ENCODE peak calls at places on chromosomes 13 and 19, in five cellular contexts. P is heart right ventricle, Q is mucosa of descending colon, F is astrocyte of the spinal cord, L is ovary. Z is an unnamed sample.

GRCh38 chr13:79402679-79403078 is 3.4 kb downstream of the RBM26 start:
- DNase-seq in L (no peak), F (no peak), P (no peak), Q (no peak), Z (no peak)

GRCh38 chr13:24249586-24249985 is 59.8 kb upstream of the C1QTNF9 start:
- DNase-seq in P (no peak), Q (no peak), L (no peak), F (no peak), Z (no peak)

GRCh38 chr19:35332817-35333216 is 3.8 kb downstream of the CD22 start:
- DNase-seq in P (no peak), L (no peak), F (no peak), Q (no peak), Z (no peak)

GRCh38 chr13:62320129-62320724 is 904.6 kb upstream of the PCDH20 start:
- DNase-seq in L (no peak), P (no peak), F (peak; percentile 65), Q (no peak), Z (peak; percentile 16)

GRCh38 chr13:114145256-114145655 is 12.8 kb upstream of the RASA3 start:
- DNase-seq in Q (no peak), L (no peak), F (no peak), P (no peak), Z (no peak)

GRCh38 chr13:34577051-34577450 is 365.0 kb upstream of the NBEA start:
- DNase-seq in L (no peak), F (peak; percentile 30), P (no peak), Q (no peak), Z (no peak)

GRCh38 chr13:45068036-45069001 is 52.0 kb upstream of the GTF2F2 start:
- DNase-seq in F (no peak), Q (no peak), P (no peak), L (no peak), Z (no peak)

GRCh38 chr13:20526664-20527063 is 1.0 kb upstream of the CRYL1 start:
- DNase-seq in L (no peak), Q (peak; percentile 25), F (peak; percentile 29), P (no peak), Z (no peak)

GRCh38 chr19:42176649-42176989 is 40.9 kb downstream of the DEDD2 start:
- DNase-seq in F (no peak), L (no peak), Q (no peak), P (no peak), Z (no peak)

GRCh38 chr13:114107686-114108081 is 24.7 kb downstream of the RASA3 start:
- DNase-seq in F (peak; percentile 84), P (no peak), L (peak; percentile 9), Q (peak; percentile 21), Z (no peak)

DNA sequence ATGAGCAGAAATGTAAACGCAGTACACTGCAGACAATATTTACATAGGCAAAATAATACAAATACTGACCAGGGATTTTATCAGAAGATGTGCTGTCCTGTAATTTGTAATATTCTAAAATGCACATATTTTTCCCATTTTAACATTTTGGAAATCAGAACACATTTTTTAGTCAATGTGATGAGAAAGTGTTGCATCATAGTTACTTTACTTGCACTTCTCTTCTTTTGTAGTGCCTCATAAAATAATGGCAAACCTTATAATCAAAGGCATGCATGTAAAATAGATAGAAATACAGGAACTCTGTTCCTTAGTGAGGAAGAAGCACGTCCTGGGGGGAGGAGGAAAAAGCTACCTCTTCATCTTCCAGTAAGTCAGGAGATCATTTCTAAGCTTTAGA is 46.2 kb upstream of the KATNAL1 start:
- DNase-seq in L (no peak), P (no peak), F (no peak), Q (no peak), Z (no peak)
- H3K4me3 ChIP-seq in L (no peak overlapping the region), P (no peak overlapping the region), F (no peak overlapping the region), Q (no peak overlapping the region), Z (no peak overlapping the region)

GRCh38 chr19:39544201-39544903 is 4.4 kb upstream of the EID2 start:
- DNase-seq in Q (no peak), F (no peak), L (no peak), P (no peak), Z (no peak)

GRCh38 chr19:39550197-39550596 is 10.2 kb upstream of the EID2 start:
- DNase-seq in Q (no peak), L (no peak), F (no peak), P (no peak), Z (no peak)

GRCh38 chr19:39543477-39543857 is 3.5 kb upstream of the EID2 start:
- DNase-seq in P (no peak), Q (no peak), L (no peak), F (no peak), Z (no peak)

GRCh38 chr19:39544920-39545319 is 5.0 kb upstream of the EID2 start:
- DNase-seq in P (no peak), F (no peak), L (no peak), Q (no peak), Z (no peak)

DNA sequence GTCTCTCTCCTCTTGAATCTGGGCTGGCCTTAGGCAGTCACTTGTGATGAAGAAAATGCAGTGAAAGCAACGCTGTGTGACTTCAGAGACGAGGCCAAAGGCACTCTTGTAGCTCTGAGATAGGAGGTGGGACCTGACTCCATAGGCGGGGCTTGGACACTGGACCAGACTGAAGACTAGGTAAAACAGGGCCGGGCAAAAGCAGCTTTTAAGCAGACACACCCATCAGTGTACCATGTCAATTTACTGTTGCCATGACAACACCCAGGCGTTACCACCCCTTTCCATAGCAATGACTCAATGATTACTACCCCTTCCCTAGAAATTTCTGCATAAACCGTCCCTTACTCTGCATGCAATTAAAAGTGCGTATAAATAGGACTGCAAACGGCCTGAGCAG is 6.6 kb upstream of the EID2 start:
- DNase-seq in L (no peak), F (no peak), P (no peak), Q (no peak), Z (no peak)
- H3K4me3 ChIP-seq in L (no peak overlapping the region), F (no peak overlapping the region), P (no peak overlapping the region), Q (no peak overlapping the region), Z (no peak overlapping the region)

DNA sequence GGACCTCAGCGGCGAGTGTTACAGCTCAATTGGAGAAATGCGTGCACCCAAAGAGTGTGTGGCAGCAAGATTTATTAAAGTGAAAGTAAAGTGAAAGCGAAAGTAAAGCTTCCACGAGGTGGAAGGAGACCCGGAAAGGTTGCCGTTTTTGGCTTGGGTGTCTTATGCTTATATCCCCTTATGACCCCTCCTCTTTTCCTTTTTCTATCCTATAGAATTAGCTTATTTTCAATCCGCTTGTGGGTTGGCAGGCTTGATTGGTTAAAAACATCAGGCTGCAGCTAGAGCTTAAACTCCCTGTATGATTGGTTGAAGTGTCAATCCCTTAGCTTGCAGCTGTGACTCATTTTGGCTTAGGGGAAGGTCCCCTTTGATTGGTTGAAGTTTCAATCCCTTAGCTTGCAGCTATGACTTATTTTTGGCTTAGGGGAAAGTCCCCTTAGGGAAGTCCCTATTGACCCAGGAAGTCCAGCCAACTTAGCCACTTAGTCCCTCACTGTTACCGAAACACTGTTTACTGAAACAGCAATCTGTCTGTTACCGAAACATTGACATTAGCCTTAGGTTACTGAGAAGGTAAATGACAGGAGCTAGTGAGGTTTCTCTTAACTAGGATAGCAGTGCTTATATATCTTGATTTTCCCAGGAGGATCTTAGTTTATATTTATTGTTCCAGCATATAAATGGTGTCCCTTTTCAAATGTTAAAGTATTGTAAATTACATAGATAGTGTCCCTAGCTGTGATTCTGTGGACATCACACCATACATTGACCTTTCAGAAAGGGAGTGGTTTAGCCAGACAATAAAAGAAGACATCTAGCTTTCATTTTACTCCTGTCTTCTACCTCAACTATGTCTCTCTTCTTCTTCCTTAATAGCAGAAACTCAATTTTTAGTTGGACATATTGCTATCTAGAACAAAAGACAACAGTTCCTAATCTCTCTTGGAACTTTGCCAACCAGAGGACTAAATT is 575.8 kb downstream of the DACH1 start:
- DNase-seq in L (no peak), F (no peak), Q (peak; percentile 48), P (peak; percentile 55), Z (peak; percentile 85)
- H3K4me3 ChIP-seq in L (peak overlapping the region; percentile 39), F (no peak overlapping the region), Q (no peak overlapping the region), P (peak overlapping the region; percentile 55), Z (peak overlapping the region; percentile 49)

GRCh38 chr19:45501730-45502014 is 3.4 kb downstream of the PPM1N start:
- DNase-seq in F (no peak), L (no peak), Q (no peak), P (no peak), Z (no peak)

GRCh38 chr19:45497791-45498190 is 452 bp upstream of the PPM1N start:
- DNase-seq in P (no peak), L (no peak), Q (no peak), F (no peak), Z (no peak)

GRCh38 chr19:45500918-45501729 is 2.9 kb downstream of the PPM1N start:
- DNase-seq in Q (no peak), F (no peak), P (no peak), L (no peak), Z (no peak)

GRCh38 chr19:45498411-45499195 is at the start of gene PPM1N:
- DNase-seq in F (no peak), L (peak; percentile 24), Q (no peak), P (no peak), Z (no peak)

DNA sequence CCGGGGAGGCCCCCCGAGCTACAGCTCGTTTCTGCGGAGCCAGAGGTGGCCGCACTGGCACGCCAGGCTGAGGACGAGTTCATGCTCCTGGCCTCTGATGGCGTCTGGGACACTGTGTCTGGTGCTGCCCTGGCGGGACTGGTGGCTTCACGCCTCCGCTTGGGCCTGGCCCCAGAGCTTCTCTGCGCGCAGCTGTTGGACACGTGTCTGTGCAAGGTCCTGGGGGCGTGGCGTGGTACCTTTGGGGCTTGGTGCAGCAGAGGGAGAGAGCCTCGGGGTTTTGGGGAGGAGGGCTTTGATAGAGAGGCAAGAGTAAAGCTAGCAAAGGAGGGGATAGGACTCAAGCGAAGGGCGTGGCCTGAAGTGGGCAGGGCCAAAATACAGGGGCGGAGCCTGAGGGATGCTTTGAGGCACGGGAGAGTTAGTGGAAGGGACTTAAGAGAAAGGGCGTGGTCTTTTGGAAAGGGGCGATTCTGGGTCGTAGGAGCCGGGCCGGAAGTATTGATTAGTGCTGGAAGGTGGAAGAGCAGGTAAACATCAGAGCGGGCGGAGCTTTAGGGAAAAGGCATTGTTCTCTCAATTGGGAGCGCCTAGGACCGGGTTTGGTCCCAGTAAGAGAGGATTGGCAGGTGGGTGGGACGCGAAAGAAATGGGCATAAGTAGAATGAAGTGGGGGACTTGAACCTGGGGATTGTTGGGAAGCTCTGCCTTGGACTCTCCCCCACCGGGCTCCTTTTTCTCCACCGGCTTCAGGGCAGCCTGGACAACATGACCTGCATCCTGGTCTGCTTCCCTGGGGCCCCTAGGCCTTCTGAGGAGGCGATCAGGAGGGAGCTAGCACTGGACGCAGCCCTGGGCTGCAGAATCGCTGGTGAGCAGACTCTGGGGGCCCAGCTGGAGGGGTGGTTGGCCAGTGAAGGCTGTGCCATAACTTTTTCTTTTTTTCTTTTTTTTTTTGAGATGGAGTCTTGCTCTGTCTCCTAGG is 1.2 kb downstream of the PPM1N start:
- DNase-seq in F (no peak), P (no peak), Q (peak; percentile 73), L (peak; percentile 33), Z (peak; percentile 72)
- H3K4me3 ChIP-seq in F (no peak overlapping the region), P (peak overlapping the region; percentile 24), Q (no peak overlapping the region), L (no peak overlapping the region), Z (no peak overlapping the region)

GRCh38 chr13:57641071-57641470 is 9.5 kb downstream of the PCDH17 start:
- DNase-seq in L (no peak), P (no peak), F (no peak), Q (no peak), Z (no peak)

GRCh38 chr13:57638147-57638890 is 6.8 kb downstream of the PCDH17 start:
- DNase-seq in Q (no peak), L (no peak), F (no peak), P (no peak), Z (no peak)

GRCh38 chr13:57640582-57640981 is 9.0 kb downstream of the PCDH17 start:
- DNase-seq in P (peak; percentile 11), F (no peak), Q (no peak), L (no peak), Z (no peak)

GRCh38 chr13:57644106-57644505 is 12.6 kb downstream of the PCDH17 start:
- DNase-seq in P (no peak), F (no peak), Q (no peak), L (no peak), Z (no peak)
- H3K4me3 ChIP-seq in P (no peak overlapping the region), F (no peak overlapping the region), Q (no peak overlapping the region), L (no peak overlapping the region), Z (no peak overlapping the region)

Z was measured in small intestine.